ENCODE peak calls at places on chromosomes 5 and 9, in six cellular contexts. M is HFFc6, W is B cell, U is activated B cell treated with CpG ODN at 0.5 μM for 24 hours, T is heart left ventricle, X is A673. C is an unnamed sample.

GRCh38 chr5:41822036-41822435 is 48.2 kb downstream of the OXCT1 start:
- DNase-seq in M (no peak), W (no peak), U (no peak), T (no peak), X (no peak), C (no peak)

GRCh38 chr9:105242557-105242956 is 1.9 kb upstream of the SLC44A1 start:
- DNase-seq in M (no peak), W (no peak), U (no peak), T (no peak), X (no peak), C (no peak)

GRCh38 chr9:128498911-128499310 is 5.6 kb upstream of the GLE1 start:
- DNase-seq in M (no peak), W (no peak), U (no peak), T (no peak), X (no peak), C (no peak)

GRCh38 chr5:181246276-181247050 is 2.8 kb upstream of the RACK1 start:
- DNase-seq in M (peak), W (peak), U (peak), T (peak), X (peak), C (peak)

GRCh38 chr9:68538200-68538599 is 2.5 kb downstream of the TMEM252 start:
- DNase-seq in M (no peak), W (no peak), U (no peak), T (peak), X (no peak), C (no peak)

GRCh38 chr9:136483589-136484152 is 831 bp upstream of the SEC16A start:
- DNase-seq in M (peak), W (peak), U (peak), T (peak), X (peak), C (peak)

GRCh38 chr5:157669701-157670097 is 1.6 kb upstream of the C5orf52 start:
- DNase-seq in M (no peak), W (no peak), U (no peak), T (no peak), X (no peak), C (no peak)

GRCh38 chr5:104942735-104943134 is 1380.1 kb upstream of the NUDT12 start:
- DNase-seq in M (no peak), W (no peak), U (no peak), T (no peak), X (peak), C (no peak)

GRCh38 chr9:115032300-115032699 is 85.7 kb downstream of the TNC start:
- DNase-seq in M (no peak), W (no peak), U (no peak), T (no peak), X (no peak), C (no peak)

GRCh38 chr9:128406848-128407391 is 13.7 kb upstream of the CERCAM start:
- DNase-seq in M (no peak), W (no peak), U (no peak), T (no peak), X (no peak), C (no peak)

GRCh38 chr5:181217805-181218065 is 5.3 kb upstream of the TRIM41 start:
- DNase-seq in M (no peak), W (no peak), U (no peak), T (no peak), X (no peak), C (no peak)

GRCh38 chr9:34454571-34455065 is 3.8 kb downstream of the FAM219A start:
- DNase-seq in M (peak), W (no peak), U (no peak), T (peak), X (peak), C (no peak)

GRCh38 chr5:141843156-141843927 is 34.9 kb downstream of the PCDH1 start:
- DNase-seq in M (peak), W (no peak), U (no peak), T (no peak), X (no peak), C (no peak)

GRCh38 chr5:72203251-72203845 is 96.1 kb downstream of the MAP1B start:
- DNase-seq in M (no peak), W (no peak), U (no peak), T (no peak), X (no peak), C (no peak)

GRCh38 chr9:89508951-89509607 is 11.2 kb upstream of the SEMA4D start:
- DNase-seq in M (no peak), W (no peak), U (no peak), T (no peak), X (no peak), C (no peak)

GRCh38 chr5:119267958-119268386 is 87.8 kb upstream of the TNFAIP8 start:
- DNase-seq in M (peak), W (peak), U (peak), T (peak), X (peak), C (peak)
- TF ChIP-seq CTCF in M (peak), W (peak), U (no peak), T (peak), X (peak), C (no peak)

GRCh38 chr9:112337547-112337946 is 4.1 kb upstream of the PTBP3 start:
- DNase-seq in M (no peak), W (no peak), U (no peak), T (no peak), X (no peak), C (no peak)
- TF ChIP-seq CTCF in M (no peak), W (no peak), U (no peak), T (no peak), X (no peak), C (no peak)

GRCh38 chr5:35213608-35214007 is 16.7 kb downstream of the PRLR start:
- DNase-seq in M (no peak), W (no peak), U (no peak), T (no peak), X (no peak), C (no peak)
- TF ChIP-seq CTCF in M (peak), W (no peak), U (no peak), T (no peak), X (no peak), C (no peak)

DNA sequence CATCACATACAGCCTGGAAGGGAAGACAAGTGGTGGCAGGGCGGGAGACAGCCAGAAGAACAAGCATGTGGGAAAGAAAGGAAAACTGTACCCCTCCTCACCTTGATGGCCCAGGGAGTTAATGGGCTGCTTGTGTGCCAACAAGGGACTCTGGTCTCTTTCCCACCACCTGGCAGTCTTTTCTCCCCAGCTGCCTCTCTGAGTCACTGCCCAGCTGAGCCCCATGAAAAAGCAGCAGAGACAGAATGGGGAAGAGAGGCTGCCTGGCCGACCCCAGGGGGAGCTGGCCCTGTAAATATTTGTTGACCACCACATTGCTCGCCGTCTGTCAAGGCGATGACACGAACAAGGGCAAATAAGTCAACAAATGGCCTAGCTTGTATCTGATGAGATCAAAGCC is 359.3 kb downstream of the ENC1 start:
- DNase-seq in M (no peak), W (no peak), U (no peak), T (no peak), X (no peak), C (no peak)
- TF ChIP-seq CTCF in M (no peak), W (no peak), U (no peak), T (no peak), X (no peak), C (no peak)

GRCh38 chr5:163362806-163363788 is 74.3 kb upstream of the CCNG1 start:
- DNase-seq in M (no peak), W (no peak), U (no peak), T (no peak), X (peak), C (no peak)

GRCh38 chr5:163354685-163355084 is 82.7 kb upstream of the CCNG1 start:
- DNase-seq in M (no peak), W (peak), U (no peak), T (no peak), X (no peak), C (no peak)

GRCh38 chr5:163357636-163358035 is 79.8 kb upstream of the CCNG1 start:
- DNase-seq in M (no peak), W (no peak), U (no peak), T (no peak), X (no peak), C (no peak)

DNA sequence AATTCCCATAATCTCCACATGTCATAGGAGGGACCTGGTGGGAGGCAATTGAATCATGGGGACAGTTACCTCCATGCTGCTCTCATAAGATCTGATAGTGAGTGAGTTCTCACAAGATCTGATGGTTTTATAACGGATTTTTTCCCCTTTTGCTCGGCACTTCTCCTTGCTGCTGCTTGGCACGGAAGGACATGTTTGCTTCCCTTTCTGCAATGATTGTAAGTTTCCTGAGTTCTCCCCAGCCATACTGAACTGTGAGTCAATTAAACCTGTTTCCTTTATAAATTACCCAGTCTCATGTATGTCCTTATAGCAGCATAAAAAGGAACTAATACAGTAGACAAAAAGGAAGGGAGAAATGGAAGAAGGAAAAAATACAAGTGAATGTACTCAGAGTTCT is 76.7 kb upstream of the CCNG1 start:
- DNase-seq in M (no peak), W (no peak), U (no peak), T (no peak), X (no peak), C (no peak)
- TF ChIP-seq CTCF in M (no peak), W (no peak), U (no peak), T (no peak), X (no peak), C (no peak)

DNA sequence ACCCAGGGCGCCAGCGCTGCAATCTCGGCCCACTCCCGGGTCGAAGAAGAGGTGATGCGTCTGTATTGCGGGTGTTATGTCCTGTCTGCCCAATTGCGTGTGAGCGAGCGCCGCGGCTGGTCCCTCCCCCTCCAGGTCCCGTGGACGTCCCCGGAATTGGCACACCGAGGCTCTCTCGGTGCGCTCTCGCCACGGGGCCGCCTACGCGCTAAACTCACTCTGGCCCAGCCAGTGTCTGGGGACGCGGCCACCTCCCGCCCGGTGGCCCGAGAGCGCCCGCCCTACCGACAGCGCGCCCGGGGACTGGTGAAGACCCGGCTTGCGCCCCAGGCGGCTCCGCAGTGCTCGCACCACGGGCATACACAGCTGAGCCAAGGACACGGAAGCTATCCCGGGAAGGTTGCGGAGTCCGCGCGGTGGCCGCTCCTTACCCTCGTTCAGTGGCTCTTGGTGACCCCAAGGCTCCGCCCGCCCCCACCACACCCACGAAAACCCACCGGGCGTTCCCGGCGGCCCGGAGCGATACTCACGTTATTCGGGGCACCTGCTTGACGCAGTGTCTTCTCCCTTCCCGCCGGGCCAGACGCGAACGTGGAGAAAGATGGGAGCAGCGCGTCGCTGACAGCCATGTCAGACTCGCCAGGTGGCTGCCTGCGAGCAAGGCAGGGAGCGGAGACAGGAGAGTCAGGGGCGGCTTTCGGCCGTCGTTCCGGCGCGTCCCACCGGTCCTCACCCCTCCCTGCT is 997 bp downstream of the KLF4 start:
- DNase-seq in M (no peak), W (peak), U (peak), T (peak), X (no peak), C (no peak)
- TF ChIP-seq CTCF in M (no peak), W (no peak), U (no peak), T (no peak), X (no peak), C (no peak)

GRCh38 chr5:172897691-172898512 is 61.3 kb upstream of the RPL26L1 start:
- DNase-seq in M (peak), W (no peak), U (no peak), T (peak), X (no peak), C (no peak)
- TF ChIP-seq CTCF in M (peak), W (no peak), U (no peak), T (no peak), X (no peak), C (no peak)

C was measured in D721Med.